ENCODE peak calls at places on chromosomes 1 and 21, in seven cellular contexts. N, M, F, I, S, H and A are unnamed samples.

GRCh38 chr1:181541947-181542346 is 58.6 kb downstream of the CACNA1E start:
- DNase-seq in N (no peak), M (peak; percentile 36), F (no peak), I (no peak), S (no peak), H (no peak), A (no peak)

GRCh38 chr1:101137144-101138126 is 99.4 kb upstream of the S1PR1 start:
- DNase-seq in N (no peak), M (peak; percentile 74), F (no peak), I (peak; percentile 26), S (no peak), H (no peak), A (no peak)

GRCh38 chr1:239268007-239268406 is 118.4 kb upstream of the CHRM3 start:
- DNase-seq in N (no peak), M (no peak), F (no peak), I (no peak), S (no peak), H (no peak), A (no peak)

GRCh38 chr1:110986407-110986891 is 22.7 kb upstream of the LRIF1 start:
- DNase-seq in N (no peak), M (no peak), F (no peak), I (no peak), S (no peak), H (no peak), A (no peak)

GRCh38 chr1:36773827-36774541 is 260.3 kb downstream of the GRIK3 start:
- DNase-seq in N (no peak), M (no peak), F (no peak), I (no peak), S (no peak), H (no peak), A (no peak)

GRCh38 chr1:47548188-47548587 is 110.3 kb downstream of the FOXD2 start:
- DNase-seq in N (no peak), M (no peak), F (no peak), I (no peak), S (no peak), H (no peak), A (no peak)

GRCh38 chr21:33850985-33851384 is 64.6 kb downstream of the ATP5PO start:
- DNase-seq in N (no peak), M (no peak), F (no peak), I (no peak), S (no peak), H (no peak), A (no peak)

GRCh38 chr1:66274634-66275033 is 259.3 kb upstream of the SGIP1 start:
- DNase-seq in N (no peak), M (peak; percentile 47), F (no peak), I (no peak), S (no peak), H (no peak), A (no peak)

GRCh38 chr1:160328171-160328570 is 14.9 kb downstream of the COPA start:
- DNase-seq in N (no peak), M (no peak), F (no peak), I (no peak), S (no peak), H (no peak), A (no peak)

GRCh38 chr21:46674430-46675007 is 39.0 kb downstream of the PRMT2 start:
- DNase-seq in N (peak; percentile 36), M (no peak), F (no peak), I (no peak), S (no peak), H (no peak), A (no peak)

GRCh38 chr1:209624516-209625204 is 27.6 kb downstream of the LAMB3 start:
- DNase-seq in N (no peak), M (no peak), F (no peak), I (no peak), S (no peak), H (no peak), A (no peak)

GRCh38 chr21:24302400-24302799 is 1304.9 kb downstream of the MRPL39 start:
- DNase-seq in N (no peak), M (no peak), F (no peak), I (no peak), S (no peak), H (no peak), A (no peak)

GRCh38 chr1:216535059-216535458 is 111.8 kb upstream of the USH2A start:
- DNase-seq in N (no peak), M (peak; percentile 4), F (no peak), I (no peak), S (no peak), H (no peak), A (no peak)

GRCh38 chr1:101781437-101781836 is 215.3 kb downstream of the OLFM3 start:
- DNase-seq in N (no peak), M (no peak), F (no peak), I (no peak), S (no peak), H (no peak), A (no peak)

GRCh38 chr1:7334475-7335035 is 436.5 kb upstream of the VAMP3 start:
- DNase-seq in N (no peak), M (peak; percentile 24), F (no peak), I (peak; percentile 27), S (no peak), H (no peak), A (no peak)

GRCh38 chr1:185401019-185401418 is 84.0 kb upstream of the IVNS1ABP start:
- DNase-seq in N (no peak), M (peak; percentile 17), F (no peak), I (no peak), S (no peak), H (no peak), A (no peak)

GRCh38 chr1:3097231-3097630 is 28.2 kb downstream of the PRDM16 start:
- DNase-seq in N (no peak), M (no peak), F (no peak), I (no peak), S (no peak), H (no peak), A (no peak)

GRCh38 chr1:89557954-89558353 is 33.3 kb downstream of the LRRC8B start:
- DNase-seq in N (no peak), M (no peak), F (no peak), I (no peak), S (no peak), H (no peak), A (no peak)

GRCh38 chr1:232586679-232587078 is 43.3 kb downstream of the SIPA1L2 start:
- DNase-seq in N (no peak), M (no peak), F (no peak), I (no peak), S (no peak), H (no peak), A (no peak)

GRCh38 chr1:228081578-228082259 is 789 bp upstream of the ARF1 start:
- DNase-seq in N (peak; percentile 78), M (no peak), F (no peak), I (no peak), S (no peak), H (no peak), A (no peak)

GRCh38 chr1:85406887-85407593 is 57.9 kb downstream of the DDAH1 start:
- DNase-seq in N (no peak), M (peak; percentile 95), F (peak; percentile 48), I (peak; percentile 83), S (no peak), H (peak; percentile 75), A (no peak)

GRCh38 chr1:15337656-15338402 is 71.9 kb upstream of the EFHD2 start:
- DNase-seq in N (no peak), M (peak; percentile 76), F (peak; percentile 62), I (peak; percentile 39), S (no peak), H (peak; percentile 82), A (no peak)

GRCh38 chr1:108703939-108704338 is 8.8 kb upstream of the FNDC7 start:
- DNase-seq in N (no peak), M (no peak), F (no peak), I (no peak), S (no peak), H (no peak), A (no peak)

GRCh38 chr1:12001249-12001917 is 17.9 kb upstream of the MIIP start:
- DNase-seq in N (no peak), M (peak; percentile 81), F (no peak), I (no peak), S (no peak), H (no peak), A (peak; percentile 61)
- TF ChIP-seq CTCF in N (peak; percentile 17), M (peak; percentile 53), F (no peak), I (peak; percentile 44), S (peak; percentile 63), H (no peak), A (peak; percentile 54)

GRCh38 chr1:178057863-178058576 is 35.9 kb upstream of the RASAL2 start:
- DNase-seq in N (no peak), M (peak; percentile 81), F (peak; percentile 33), I (no peak), S (no peak), H (no peak), A (no peak)

GRCh38 chr1:178057131-178057765 is 36.7 kb upstream of the RASAL2 start:
- DNase-seq in N (no peak), M (no peak), F (no peak), I (no peak), S (no peak), H (no peak), A (no peak)

GRCh38 chr1:178052650-178053461 is 41.0 kb upstream of the RASAL2 start:
- DNase-seq in N (no peak), M (peak; percentile 35), F (no peak), I (no peak), S (no peak), H (no peak), A (no peak)

GRCh38 chr1:178055779-178056471 is 38.0 kb upstream of the RASAL2 start:
- DNase-seq in N (no peak), M (no peak), F (no peak), I (no peak), S (no peak), H (no peak), A (peak; percentile 66)

GRCh38 chr1:178055093-178055492 is 38.8 kb upstream of the RASAL2 start:
- DNase-seq in N (no peak), M (peak; percentile 34), F (peak; percentile 47), I (no peak), S (no peak), H (no peak), A (no peak)
- TF ChIP-seq CTCF in N (no peak), M (peak; percentile 20), F (no peak), I (no peak), S (no peak), H (no peak), A (peak; percentile 30)

DNA sequence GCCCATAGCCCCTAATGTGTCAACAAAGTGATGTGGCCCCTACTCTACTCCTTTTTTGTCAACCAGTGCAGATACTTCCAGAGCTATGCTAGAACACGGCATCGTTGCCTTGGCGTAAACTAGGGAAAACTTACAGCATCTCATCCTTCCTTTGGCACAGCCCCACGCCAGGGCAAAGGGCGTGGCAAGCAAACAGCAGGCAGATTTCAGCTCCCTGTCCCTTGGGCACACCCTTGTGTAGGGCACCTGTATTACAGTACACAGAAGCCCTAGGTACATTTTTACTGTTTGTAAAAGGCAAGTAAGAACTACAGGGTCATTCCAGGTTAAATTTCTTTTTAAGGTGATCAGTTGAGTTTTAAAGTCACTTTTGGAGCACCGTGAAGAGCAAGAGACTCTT is 29.3 kb downstream of the PRDX6 start:
- DNase-seq in N (peak; percentile 69), M (no peak), F (no peak), I (no peak), S (no peak), H (no peak), A (no peak)
- TF ChIP-seq CTCF in N (peak; percentile 39), M (no peak), F (no peak), I (no peak), S (no peak), H (no peak), A (no peak)

DNA sequence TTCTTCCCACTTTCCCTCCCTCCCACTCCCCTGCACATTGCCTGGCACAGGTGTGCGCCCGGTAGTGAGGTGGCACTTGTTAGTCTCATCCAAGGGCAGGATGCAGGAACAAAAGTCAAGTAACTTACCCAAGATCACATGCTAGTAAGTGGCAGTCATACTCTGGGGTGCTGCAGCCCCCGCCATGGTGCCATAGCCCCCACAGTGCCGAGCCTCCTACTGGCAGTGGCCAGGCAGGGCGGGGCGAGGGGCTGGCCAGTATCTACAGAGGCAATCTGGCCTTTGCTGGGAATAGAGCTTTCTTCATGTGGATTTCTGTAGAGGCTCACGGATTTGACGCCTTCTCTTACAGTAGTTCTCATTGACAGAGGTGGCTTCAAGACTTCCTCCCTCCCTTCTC is 26.9 kb downstream of the H6PD start:
- DNase-seq in N (no peak), M (no peak), F (no peak), I (no peak), S (no peak), H (no peak), A (no peak)
- TF ChIP-seq CTCF in N (no peak), M (no peak), F (no peak), I (no peak), S (no peak), H (no peak), A (no peak)